ENCODE peak calls at places on chromosomes 13 and 19, in six cellular contexts. One of them, this sample, is unnamed.

GRCh38 chr19:19347401-19347800 is 26.8 kb downstream of the MAU2 start:
- DNase-seq in astrocyte of the spinal cord: no peak
- DNase-seq in PC-3: no peak
- DNase-seq in non-pigmented ciliary epithelial cell: no peak
- DNase-seq in kidney epithelial cell: no peak
- DNase-seq in PC-9: no peak
- DNase-seq in this sample: no peak

GRCh38 chr19:47155141-47155540 is 24.5 kb downstream of the SAE1 start:
- DNase-seq in PC-3: no peak
- DNase-seq in non-pigmented ciliary epithelial cell: no peak
- DNase-seq in PC-9: no peak
- DNase-seq in astrocyte of the spinal cord: no peak
- DNase-seq in kidney epithelial cell: no peak
- DNase-seq in this sample: no peak

GRCh38 chr19:49954933-49955332 is 6.0 kb downstream of the SIGLEC11 start:
- DNase-seq in PC-3: no peak
- DNase-seq in astrocyte of the spinal cord: no peak
- DNase-seq in PC-9: no peak
- DNase-seq in non-pigmented ciliary epithelial cell: no peak
- DNase-seq in kidney epithelial cell: no peak
- DNase-seq in this sample: no peak

GRCh38 chr13:28494861-28495585 is at the start of gene FLT1:
- DNase-seq in PC-3: no peak
- DNase-seq in non-pigmented ciliary epithelial cell: no peak
- DNase-seq in PC-9: no peak
- DNase-seq in astrocyte of the spinal cord: no peak
- DNase-seq in kidney epithelial cell: no peak
- DNase-seq in this sample: peak; percentile 84

GRCh38 chr13:102033316-102033715 is 368.5 kb downstream of the FGF14 start:
- DNase-seq in astrocyte of the spinal cord: no peak
- DNase-seq in PC-9: no peak
- DNase-seq in non-pigmented ciliary epithelial cell: no peak
- DNase-seq in kidney epithelial cell: no peak
- DNase-seq in PC-3: no peak
- DNase-seq in this sample: no peak

GRCh38 chr19:6209233-6209632 is 70.5 kb downstream of the MLLT1 start:
- DNase-seq in kidney epithelial cell: no peak
- DNase-seq in PC-9: no peak
- DNase-seq in astrocyte of the spinal cord: no peak
- DNase-seq in non-pigmented ciliary epithelial cell: no peak
- DNase-seq in PC-3: no peak
- DNase-seq in this sample: no peak

GRCh38 chr13:46288570-46289259 is 77.0 kb downstream of the LRRC63 start:
- DNase-seq in PC-3: peak; percentile 66
- DNase-seq in astrocyte of the spinal cord: peak; percentile 45
- DNase-seq in PC-9: no peak
- DNase-seq in kidney epithelial cell: peak; percentile 14
- DNase-seq in non-pigmented ciliary epithelial cell: peak; percentile 10
- DNase-seq in this sample: no peak

GRCh38 chr19:23823952-23824389 is 65.3 kb upstream of the ZNF681 start:
- DNase-seq in kidney epithelial cell: no peak
- DNase-seq in PC-3: peak; percentile 20
- DNase-seq in astrocyte of the spinal cord: no peak
- DNase-seq in non-pigmented ciliary epithelial cell: no peak
- DNase-seq in PC-9: no peak
- DNase-seq in this sample: no peak

GRCh38 chr19:4676955-4677731 is 7.0 kb upstream of the MYDGF start:
- DNase-seq in astrocyte of the spinal cord: peak; percentile 23
- DNase-seq in non-pigmented ciliary epithelial cell: no peak
- DNase-seq in kidney epithelial cell: no peak
- DNase-seq in PC-3: peak; percentile 53
- DNase-seq in PC-9: no peak
- DNase-seq in this sample: no peak

GRCh38 chr19:53659292-53659691 is 27.5 kb downstream of the DPRX start:
- DNase-seq in PC-3: peak; percentile 30
- DNase-seq in kidney epithelial cell: no peak
- DNase-seq in PC-9: peak; percentile 68
- DNase-seq in astrocyte of the spinal cord: no peak
- DNase-seq in non-pigmented ciliary epithelial cell: peak; percentile 4
- DNase-seq in this sample: no peak

GRCh38 chr19:6925801-6926751 is 38.7 kb downstream of the ADGRE1 start:
- DNase-seq in PC-3: peak; percentile 60
- DNase-seq in astrocyte of the spinal cord: no peak
- DNase-seq in non-pigmented ciliary epithelial cell: no peak
- DNase-seq in PC-9: no peak
- DNase-seq in kidney epithelial cell: no peak
- DNase-seq in this sample: no peak

GRCh38 chr13:51626749-51627148 is 42.5 kb downstream of the WDFY2 start:
- DNase-seq in astrocyte of the spinal cord: no peak
- DNase-seq in PC-9: no peak
- DNase-seq in PC-3: no peak
- DNase-seq in kidney epithelial cell: no peak
- DNase-seq in non-pigmented ciliary epithelial cell: no peak
- DNase-seq in this sample: no peak